ENCODE peak calls at places on chromosomes 16 and 17, in four cellular contexts. One of them, this sample, is unnamed.

GRCh38 chr16:8963010-8963824 is 489 bp downstream of the USP7 start:
- DNase-seq in fibroblast of lung: no peak
- DNase-seq in esophagus squamous epithelium: no peak
- DNase-seq in body of pancreas: no peak
- DNase-seq in this sample: peak

GRCh38 chr16:31402687-31403086 is 9.6 kb downstream of the ITGAD start:
- DNase-seq in body of pancreas: no peak
- DNase-seq in fibroblast of lung: no peak
- DNase-seq in esophagus squamous epithelium: no peak
- DNase-seq in this sample: no peak

GRCh38 chr17:75428775-75429469 is 23.4 kb upstream of the GRB2 start:
- DNase-seq in esophagus squamous epithelium: no peak
- DNase-seq in fibroblast of lung: peak
- DNase-seq in body of pancreas: no peak
- DNase-seq in this sample: no peak

GRCh38 chr17:7258731-7259554 is 3.3 kb downstream of the CLDN7 start:
- DNase-seq in body of pancreas: peak
- DNase-seq in esophagus squamous epithelium: no peak
- DNase-seq in fibroblast of lung: peak
- DNase-seq in this sample: no peak

GRCh38 chr17:81710514-81711308 is 1.4 kb upstream of the SLC25A10 start:
- DNase-seq in esophagus squamous epithelium: no peak
- DNase-seq in body of pancreas: peak
- DNase-seq in fibroblast of lung: no peak
- DNase-seq in this sample: no peak

GRCh38 chr16:70658921-70659320 is 12.6 kb downstream of the IL34 start:
- DNase-seq in esophagus squamous epithelium: no peak
- DNase-seq in fibroblast of lung: no peak
- DNase-seq in body of pancreas: no peak
- DNase-seq in this sample: no peak

GRCh38 chr16:9123871-9124270 is 32.4 kb downstream of the HAPSTR1 start:
- DNase-seq in body of pancreas: peak
- DNase-seq in fibroblast of lung: no peak
- DNase-seq in esophagus squamous epithelium: no peak
- DNase-seq in this sample: no peak

GRCh38 chr17:17314501-17315071 is 11.4 kb downstream of the NT5M start:
- DNase-seq in fibroblast of lung: no peak
- DNase-seq in body of pancreas: no peak
- DNase-seq in esophagus squamous epithelium: no peak
- DNase-seq in this sample: no peak

GRCh38 chr16:69889295-69889964 is 61.7 kb upstream of the CLEC18A start:
- DNase-seq in esophagus squamous epithelium: no peak
- DNase-seq in body of pancreas: no peak
- DNase-seq in fibroblast of lung: no peak
- DNase-seq in this sample: no peak

GRCh38 chr16:54135361-54136275 is 151.0 kb downstream of the IRX3 start:
- DNase-seq in esophagus squamous epithelium: no peak
- DNase-seq in fibroblast of lung: peak
- DNase-seq in body of pancreas: no peak
- DNase-seq in this sample: no peak

GRCh38 chr17:30808785-30809286 is 15.7 kb downstream of the CRLF3 start:
- DNase-seq in esophagus squamous epithelium: no peak
- DNase-seq in fibroblast of lung: no peak
- DNase-seq in body of pancreas: no peak
- DNase-seq in this sample: no peak

GRCh38 chr17:68175416-68175815 is 72.4 kb upstream of the AMZ2 start:
- DNase-seq in fibroblast of lung: no peak
- DNase-seq in esophagus squamous epithelium: no peak
- DNase-seq in body of pancreas: no peak
- DNase-seq in this sample: no peak

GRCh38 chr17:73476890-73477350 is 165.1 kb upstream of the CDC42EP4 start:
- DNase-seq in esophagus squamous epithelium: no peak
- DNase-seq in fibroblast of lung: no peak
- DNase-seq in body of pancreas: no peak
- DNase-seq in this sample: no peak

GRCh38 chr16:2856686-2857450 is 1.1 kb downstream of the PRSS22 start:
- DNase-seq in esophagus squamous epithelium: no peak
- DNase-seq in fibroblast of lung: no peak
- DNase-seq in body of pancreas: no peak
- DNase-seq in this sample: no peak

GRCh38 chr16:77943770-77944169 is 78.6 kb upstream of the CLEC3A start:
- DNase-seq in esophagus squamous epithelium: no peak
- DNase-seq in body of pancreas: peak
- DNase-seq in fibroblast of lung: no peak
- DNase-seq in this sample: no peak

GRCh38 chr17:2924211-2924610 is 128.0 kb downstream of the RAP1GAP2 start:
- DNase-seq in esophagus squamous epithelium: no peak
- DNase-seq in fibroblast of lung: peak
- DNase-seq in body of pancreas: no peak
- DNase-seq in this sample: no peak

GRCh38 chr16:80680839-80681238 is 123.6 kb downstream of the CDYL2 start:
- DNase-seq in fibroblast of lung: no peak
- DNase-seq in body of pancreas: no peak
- DNase-seq in esophagus squamous epithelium: no peak
- DNase-seq in this sample: no peak

GRCh38 chr16:19236561-19236960 is 49.0 kb upstream of the CLEC19A start:
- DNase-seq in body of pancreas: no peak
- DNase-seq in fibroblast of lung: no peak
- DNase-seq in esophagus squamous epithelium: no peak
- DNase-seq in this sample: no peak

GRCh38 chr17:62875296-62875695 is 67.2 kb upstream of the MARCHF10 start:
- DNase-seq in fibroblast of lung: no peak
- DNase-seq in body of pancreas: no peak
- DNase-seq in esophagus squamous epithelium: no peak
- DNase-seq in this sample: no peak

GRCh38 chr17:59963738-59964454 is 644 bp downstream of the RNFT1 start:
- DNase-seq in esophagus squamous epithelium: no peak
- DNase-seq in fibroblast of lung: peak
- DNase-seq in body of pancreas: peak
- DNase-seq in this sample: peak

GRCh38 chr17:58192612-58193011 is at the start of gene EPX:
- DNase-seq in esophagus squamous epithelium: no peak
- DNase-seq in body of pancreas: no peak
- DNase-seq in fibroblast of lung: no peak
- DNase-seq in this sample: peak

GRCh38 chr17:51154176-51154575 is 817 bp downstream of the NME1 start:
- DNase-seq in body of pancreas: no peak
- DNase-seq in esophagus squamous epithelium: no peak
- DNase-seq in fibroblast of lung: peak
- DNase-seq in this sample: no peak

GRCh38 chr17:40178660-40179059 is 1.4 kb downstream of the RAPGEFL1 start:
- DNase-seq in body of pancreas: no peak
- DNase-seq in esophagus squamous epithelium: no peak
- DNase-seq in fibroblast of lung: no peak
- DNase-seq in this sample: no peak

GRCh38 chr17:50905460-50905803 is 39.3 kb upstream of the TOB1 start:
- DNase-seq in fibroblast of lung: no peak
- DNase-seq in esophagus squamous epithelium: no peak
- DNase-seq in body of pancreas: peak
- DNase-seq in this sample: peak

GRCh38 chr17:19278729-19279128 is 41.6 kb downstream of the EPN2 start:
- DNase-seq in fibroblast of lung: no peak
- DNase-seq in body of pancreas: no peak
- DNase-seq in esophagus squamous epithelium: no peak
- DNase-seq in this sample: no peak

GRCh38 chr16:11254913-11255736 is 879 bp downstream of the SOCS1 start:
- DNase-seq in fibroblast of lung: peak
- DNase-seq in esophagus squamous epithelium: no peak
- DNase-seq in body of pancreas: peak
- DNase-seq in this sample: no peak

GRCh38 chr16:75653926-75654325 is 6.4 kb downstream of the TERF2IP start:
- DNase-seq in body of pancreas: no peak
- DNase-seq in fibroblast of lung: no peak
- DNase-seq in esophagus squamous epithelium: no peak
- DNase-seq in this sample: no peak

GRCh38 chr17:46167826-46168569 is 25.2 kb downstream of the KANSL1 start:
- DNase-seq in body of pancreas: no peak
- DNase-seq in fibroblast of lung: peak
- DNase-seq in esophagus squamous epithelium: no peak
- DNase-seq in this sample: no peak

GRCh38 chr16:57092786-57093301 is 461 bp downstream of the CPNE2 start:
- DNase-seq in body of pancreas: peak
- DNase-seq in fibroblast of lung: no peak
- DNase-seq in esophagus squamous epithelium: no peak
- DNase-seq in this sample: peak

DNA sequence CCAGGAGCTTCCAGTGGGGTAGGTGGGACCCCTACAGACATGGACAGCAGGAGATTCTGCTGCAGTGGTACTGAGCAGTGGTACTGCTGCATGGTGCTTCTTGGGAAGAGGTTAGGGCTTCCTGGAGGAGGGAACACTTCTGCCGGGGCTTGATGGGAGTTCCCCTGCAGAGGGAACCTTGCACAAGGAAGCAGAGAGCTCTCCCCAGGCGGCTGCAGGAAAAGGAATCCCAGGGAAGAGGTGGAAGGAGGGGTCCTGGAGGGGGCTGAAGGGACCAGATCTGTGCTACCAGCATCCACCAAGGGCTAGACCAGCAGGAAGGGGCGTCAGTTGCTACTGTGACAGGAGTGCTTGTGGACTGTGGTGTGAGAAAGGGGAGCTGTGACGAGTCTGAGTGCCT is 10.6 kb downstream of the RIPOR1 start:
- DNase-seq in fibroblast of lung: no peak
- DNase-seq in body of pancreas: no peak
- DNase-seq in esophagus squamous epithelium: no peak
- DNase-seq in this sample: no peak
- H3K4me3 ChIP-seq in fibroblast of lung: no peak
- H3K4me3 ChIP-seq in body of pancreas: no peak
- H3K4me3 ChIP-seq in esophagus squamous epithelium: no peak
- H3K4me3 ChIP-seq in this sample: no peak

GRCh38 chr17:54881255-54881972 is 19.2 kb upstream of the TOM1L1 start:
- DNase-seq in body of pancreas: no peak
- DNase-seq in fibroblast of lung: no peak
- DNase-seq in esophagus squamous epithelium: no peak
- DNase-seq in this sample: no peak
- H3K4me3 ChIP-seq in body of pancreas: no peak
- H3K4me3 ChIP-seq in fibroblast of lung: no peak
- H3K4me3 ChIP-seq in esophagus squamous epithelium: no peak
- H3K4me3 ChIP-seq in this sample: no peak

GRCh38 chr17:34979650-34980352 is 511 bp upstream of the LIG3 start:
- DNase-seq in body of pancreas: no peak
- DNase-seq in fibroblast of lung: peak
- DNase-seq in esophagus squamous epithelium: no peak
- DNase-seq in this sample: peak
- H3K4me3 ChIP-seq in body of pancreas: no peak
- H3K4me3 ChIP-seq in fibroblast of lung: peak
- H3K4me3 ChIP-seq in esophagus squamous epithelium: peak
- H3K4me3 ChIP-seq in this sample: peak

DNA sequence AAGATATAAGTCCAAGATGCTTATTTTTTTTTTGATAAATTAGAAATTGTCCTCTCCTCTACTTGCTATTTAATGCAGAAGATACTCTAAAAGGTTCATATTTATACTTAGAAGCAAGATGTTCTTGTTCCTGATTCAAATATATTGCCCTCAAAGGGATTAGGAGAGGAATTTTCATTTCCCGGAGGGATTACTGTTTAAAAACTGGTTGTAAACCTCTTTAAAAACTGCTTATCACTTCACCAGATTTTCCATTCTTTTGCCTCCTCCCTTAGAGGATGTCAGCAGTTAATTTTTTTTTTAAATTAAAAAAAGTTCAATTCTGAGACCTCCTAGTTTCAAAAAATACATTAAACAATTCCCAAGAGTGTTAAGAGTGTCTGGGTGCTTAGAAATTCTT is 2.8 kb downstream of the TENT4B start:
- DNase-seq in body of pancreas: no peak
- DNase-seq in fibroblast of lung: no peak
- DNase-seq in esophagus squamous epithelium: no peak
- DNase-seq in this sample: no peak
- H3K4me3 ChIP-seq in body of pancreas: no peak
- H3K4me3 ChIP-seq in fibroblast of lung: peak
- H3K4me3 ChIP-seq in esophagus squamous epithelium: no peak
- H3K4me3 ChIP-seq in this sample: no peak

GRCh38 chr16:84791088-84791487 is 28.7 kb upstream of the CRISPLD2 start:
- DNase-seq in fibroblast of lung: peak
- DNase-seq in esophagus squamous epithelium: no peak
- DNase-seq in body of pancreas: no peak
- DNase-seq in this sample: peak

GRCh38 chr16:84790291-84790690 is 29.5 kb upstream of the CRISPLD2 start:
- DNase-seq in fibroblast of lung: no peak
- DNase-seq in esophagus squamous epithelium: no peak
- DNase-seq in body of pancreas: no peak
- DNase-seq in this sample: peak

GRCh38 chr16:84795338-84796053 is 24.3 kb upstream of the CRISPLD2 start:
- DNase-seq in body of pancreas: peak
- DNase-seq in fibroblast of lung: peak
- DNase-seq in esophagus squamous epithelium: no peak
- DNase-seq in this sample: no peak

GRCh38 chr16:84791501-84791900 is 28.3 kb upstream of the CRISPLD2 start:
- DNase-seq in fibroblast of lung: no peak
- DNase-seq in esophagus squamous epithelium: no peak
- DNase-seq in body of pancreas: no peak
- DNase-seq in this sample: no peak

DNA sequence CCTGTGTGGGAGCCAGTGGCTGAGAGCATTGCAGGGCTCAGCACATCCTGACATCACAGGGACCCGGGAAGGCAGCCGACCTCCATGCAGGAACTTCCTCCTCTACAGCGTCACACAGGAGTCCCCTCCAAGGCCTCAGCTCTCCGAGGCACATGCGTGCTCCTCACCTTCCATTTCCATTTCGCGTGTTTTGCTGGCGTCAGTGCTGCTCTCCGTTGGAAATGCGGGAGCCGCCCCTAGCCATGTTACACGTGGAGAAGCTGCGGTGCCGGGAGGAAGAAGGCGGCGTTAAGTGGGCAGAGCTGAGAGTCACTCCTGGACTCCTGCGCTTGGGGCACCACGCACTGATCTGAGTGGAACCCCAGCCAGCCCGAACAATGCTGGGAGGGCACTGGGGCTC is 25.2 kb upstream of the CRISPLD2 start:
- DNase-seq in fibroblast of lung: no peak
- DNase-seq in esophagus squamous epithelium: no peak
- DNase-seq in body of pancreas: no peak
- DNase-seq in this sample: no peak
- H3K4me3 ChIP-seq in fibroblast of lung: no peak
- H3K4me3 ChIP-seq in esophagus squamous epithelium: no peak
- H3K4me3 ChIP-seq in body of pancreas: no peak
- H3K4me3 ChIP-seq in this sample: no peak

DNA sequence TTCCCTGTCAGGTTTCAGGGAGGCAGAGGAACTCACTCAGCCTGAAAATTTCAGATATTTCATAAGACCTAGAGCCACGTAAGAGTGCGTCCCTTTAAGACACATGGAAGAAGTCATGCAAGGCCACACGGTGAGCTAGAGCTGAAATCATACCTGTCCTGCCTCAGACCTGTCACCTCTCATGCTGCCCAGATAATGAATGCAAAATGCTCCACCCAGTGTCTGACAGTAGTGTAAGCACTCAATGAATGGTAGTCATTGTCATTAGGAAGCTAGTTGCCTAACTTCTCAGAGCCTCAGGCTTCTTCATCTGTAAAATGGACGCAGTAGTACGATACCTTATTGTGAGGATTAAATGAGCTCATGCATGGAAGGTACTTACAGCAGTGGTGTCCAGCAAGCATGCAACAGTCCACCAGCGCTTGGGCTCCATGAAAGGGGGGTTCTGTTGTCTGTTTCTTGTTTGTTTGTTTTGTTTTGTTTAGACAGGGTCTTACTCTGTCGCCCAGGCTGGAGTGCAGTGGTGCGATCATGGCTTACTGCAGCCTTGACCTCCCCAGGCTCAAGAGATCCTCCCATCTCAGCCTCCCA is 60.7 kb downstream of the WSB1 start:
- DNase-seq in esophagus squamous epithelium: no peak
- DNase-seq in fibroblast of lung: no peak
- DNase-seq in body of pancreas: peak
- DNase-seq in this sample: peak
- H3K4me3 ChIP-seq in esophagus squamous epithelium: no peak
- H3K4me3 ChIP-seq in fibroblast of lung: no peak
- H3K4me3 ChIP-seq in body of pancreas: no peak
- H3K4me3 ChIP-seq in this sample: no peak